ENCODE peak calls at places on chromosomes 2 and 18, in five cellular contexts. E is mammary epithelial cell, I is choroid plexus epithelial cell, Y is breast epithelium, Q is neural progenitor cell. G is an unnamed sample.

GRCh38 chr18:52313213-52313612 is 26.8 kb upstream of the DCC start:
- DNase-seq in E (peak), I (no peak), Y (no peak), Q (no peak), G (no peak)

GRCh38 chr2:3142210-3142609 is 235.4 kb downstream of the EIPR1 start:
- DNase-seq in E (no peak), I (no peak), Y (no peak), Q (no peak), G (no peak)

GRCh38 chr2:97963880-97964279 is 31.9 kb downstream of the TMEM131 start:
- DNase-seq in E (no peak), I (no peak), Y (no peak), Q (no peak), G (no peak)

GRCh38 chr2:144331652-144332355 is 188.1 kb downstream of the ZEB2 start:
- DNase-seq in E (no peak), I (no peak), Y (peak), Q (peak), G (peak)

GRCh38 chr2:10255189-10256030 is 47.3 kb upstream of the HPCAL1 start:
- DNase-seq in E (no peak), I (no peak), Y (no peak), Q (no peak), G (no peak)

GRCh38 chr2:124582387-124582786 is 557.3 kb downstream of the CNTNAP5 start:
- DNase-seq in E (no peak), I (no peak), Y (no peak), Q (no peak), G (no peak)

GRCh38 chr2:223580951-223581350 is 21.2 kb downstream of the SCG2 start:
- DNase-seq in E (no peak), I (peak), Y (no peak), Q (peak), G (no peak)

GRCh38 chr2:120939595-120940318 is 204.1 kb downstream of the GLI2 start:
- DNase-seq in E (peak), I (peak), Y (no peak), Q (no peak), G (no peak)

GRCh38 chr2:239908308-239908707 is 116.8 kb downstream of the NDUFA10 start:
- DNase-seq in E (no peak), I (no peak), Y (no peak), Q (no peak), G (no peak)

GRCh38 chr2:226217191-226217590 is 582.4 kb downstream of the IRS1 start:
- DNase-seq in E (no peak), I (no peak), Y (no peak), Q (no peak), G (no peak)

GRCh38 chr2:9538000-9538507 is 17.6 kb downstream of the ADAM17 start:
- DNase-seq in E (peak), I (peak), Y (no peak), Q (no peak), G (no peak)

GRCh38 chr2:98014379-98014778 is 18.6 kb upstream of the TMEM131 start:
- DNase-seq in E (no peak), I (no peak), Y (no peak), Q (no peak), G (no peak)

GRCh38 chr18:48540329-48541025 is 1.6 kb downstream of the CTIF start:
- DNase-seq in E (peak), I (peak), Y (peak), Q (peak), G (peak)

GRCh38 chr18:46916551-46917107 is 678 bp downstream of the PIAS2 start:
- DNase-seq in E (peak), I (peak), Y (no peak), Q (no peak), G (no peak)

GRCh38 chr2:163919717-163920116 is 183.9 kb upstream of the FIGN start:
- DNase-seq in E (no peak), I (peak), Y (no peak), Q (no peak), G (no peak)

GRCh38 chr2:240595381-240596079 is 9.0 kb downstream of the CAPN10 start:
- DNase-seq in E (no peak), I (peak), Y (peak), Q (peak), G (peak)

GRCh38 chr2:105184420-105184819 is 57.1 kb upstream of the GPR45 start:
- DNase-seq in E (no peak), I (no peak), Y (no peak), Q (no peak), G (no peak)

GRCh38 chr2:46363535-46364170 is 66.4 kb downstream of the EPAS1 start:
- DNase-seq in E (no peak), I (peak), Y (no peak), Q (no peak), G (no peak)

GRCh38 chr2:227888289-227888688 is 16.9 kb downstream of the DAW1 start:
- DNase-seq in E (no peak), I (no peak), Y (no peak), Q (peak), G (no peak)

GRCh38 chr2:98519156-98519555 is 74.5 kb downstream of the INPP4A start:
- DNase-seq in E (no peak), I (peak), Y (no peak), Q (no peak), G (no peak)

GRCh38 chr18:57443247-57443646 is 8.1 kb downstream of the ONECUT2 start:
- DNase-seq in E (no peak), I (no peak), Y (no peak), Q (no peak), G (no peak)

DNA sequence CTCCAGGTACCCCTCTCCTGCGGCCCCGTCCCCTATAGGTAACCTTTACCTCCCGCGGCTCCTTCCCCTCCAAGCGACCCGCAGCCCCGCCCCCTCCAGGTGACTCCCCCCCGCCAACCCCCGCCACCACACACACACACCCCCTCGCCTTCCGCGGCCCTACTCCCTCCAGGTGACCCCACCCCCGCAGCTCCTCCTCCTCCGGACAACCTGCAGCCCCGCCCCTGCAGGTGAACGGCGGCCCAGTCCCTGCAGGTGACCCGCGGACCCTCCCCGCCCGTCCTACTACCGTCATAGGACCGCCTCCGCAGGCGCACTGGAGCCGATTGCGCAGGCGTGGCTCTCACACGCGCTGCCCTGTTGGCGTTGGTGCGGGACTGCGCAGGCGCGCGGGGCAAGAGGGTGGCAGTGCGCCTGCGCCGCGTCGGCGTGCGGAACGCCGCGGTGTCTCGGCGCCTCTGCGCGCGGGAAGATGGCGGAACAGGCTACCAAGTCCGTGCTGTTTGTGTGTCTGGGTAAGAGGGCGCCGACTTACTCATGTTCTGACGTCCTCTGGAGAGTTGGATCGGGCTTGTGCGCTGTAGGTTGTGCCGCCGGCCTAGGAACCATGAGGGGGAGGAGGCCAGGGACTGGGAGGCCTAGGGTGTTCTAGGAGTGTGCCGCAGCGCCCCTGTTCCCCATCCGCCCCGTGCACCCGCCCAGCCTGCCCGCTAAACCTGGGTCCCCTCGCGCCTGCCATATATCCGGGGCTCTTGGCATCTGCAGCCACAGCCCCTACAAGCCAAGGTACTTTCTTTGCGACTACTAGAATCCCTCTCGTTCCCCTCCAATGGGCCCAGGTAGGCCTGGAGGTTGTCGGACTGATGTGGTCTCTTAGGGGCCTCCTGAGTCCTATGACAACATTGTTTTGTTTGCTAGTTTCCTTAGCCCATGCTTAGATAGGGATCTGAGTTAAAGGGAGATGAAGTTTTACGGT is at the start of gene ACP1:
- DNase-seq in E (peak), I (peak), Y (peak), Q (peak), G (peak)
- TF ChIP-seq CTCF in E (no peak), I (peak), Y (no peak), Q (no peak), G (no peak)

GRCh38 chr2:152477347-152478092 is 142.5 kb downstream of the FMNL2 start:
- DNase-seq in E (no peak), I (no peak), Y (no peak), Q (no peak), G (no peak)

GRCh38 chr2:152473151-152473857 is 138.3 kb downstream of the FMNL2 start:
- DNase-seq in E (no peak), I (no peak), Y (no peak), Q (no peak), G (no peak)

GRCh38 chr2:152472524-152472923 is 137.6 kb downstream of the FMNL2 start:
- DNase-seq in E (no peak), I (no peak), Y (no peak), Q (no peak), G (no peak)

GRCh38 chr2:152471499-152471898 is 136.5 kb downstream of the FMNL2 start:
- DNase-seq in E (no peak), I (peak), Y (no peak), Q (no peak), G (no peak)

DNA sequence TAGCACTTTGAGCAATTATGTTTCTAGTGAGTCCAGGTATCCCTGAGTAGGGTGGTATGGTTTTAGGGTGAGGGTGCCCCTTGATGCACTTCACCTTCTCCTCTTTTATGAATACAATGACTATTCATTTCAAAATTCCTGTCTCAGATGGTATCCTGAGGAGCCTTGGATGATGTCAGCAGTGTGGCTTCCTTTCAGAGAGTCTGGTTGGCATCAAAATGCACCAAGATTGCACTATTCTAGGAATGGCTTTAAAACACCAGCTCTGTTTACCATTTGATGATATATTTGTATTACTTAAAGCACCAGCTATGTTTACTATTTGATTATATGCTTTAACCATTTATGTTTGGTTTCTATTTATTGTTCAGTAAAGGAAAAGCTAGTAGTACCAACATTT is 141.0 kb downstream of the FMNL2 start:
- DNase-seq in E (no peak), I (no peak), Y (no peak), Q (no peak), G (no peak)
- TF ChIP-seq CTCF in E (no peak), I (no peak), Y (no peak), Q (no peak), G (no peak)

GRCh38 chr2:76870011-76870410 is 652.2 kb downstream of the LRRTM4 start:
- DNase-seq in E (no peak), I (peak), Y (no peak), Q (no peak), G (no peak)
- TF ChIP-seq CTCF in E (no peak), I (peak), Y (no peak), Q (no peak), G (no peak)

DNA sequence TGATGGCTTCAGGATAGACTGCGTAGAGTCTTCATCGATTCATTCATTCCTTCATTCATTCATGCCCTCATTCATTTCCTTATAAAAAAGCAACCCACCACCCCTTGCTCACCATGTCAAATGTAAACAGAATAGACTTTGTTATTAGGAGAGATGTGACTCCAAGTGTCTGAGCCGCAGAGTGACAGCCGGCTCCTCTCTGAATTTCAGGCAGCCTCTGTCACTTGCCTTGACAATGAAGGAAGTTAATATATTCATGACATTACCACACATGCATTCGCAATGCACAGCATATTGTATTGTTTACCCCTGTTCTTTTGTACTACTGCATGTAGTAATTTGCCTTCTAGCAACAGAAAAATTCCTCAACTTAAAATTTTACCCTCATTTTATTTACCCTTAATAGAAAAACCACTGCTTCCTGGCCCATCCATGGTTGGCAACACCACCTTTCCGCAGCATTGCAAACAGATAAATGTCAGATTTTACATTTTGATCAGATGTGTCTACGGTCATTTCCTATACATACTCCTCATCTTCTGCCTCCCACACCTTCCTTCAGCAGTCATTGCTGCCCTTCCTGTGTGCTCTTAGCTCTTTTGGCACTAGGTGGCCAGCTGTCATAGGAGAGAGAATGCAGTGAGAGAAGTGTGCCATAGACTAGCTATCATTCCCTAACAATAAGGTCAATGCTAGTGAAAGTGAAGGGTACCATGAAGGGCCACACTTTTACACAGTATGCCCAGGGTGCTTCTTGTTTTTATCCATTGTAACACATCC is 1090.8 kb downstream of the BCL11A start:
- DNase-seq in E (no peak), I (no peak), Y (no peak), Q (no peak), G (no peak)
- TF ChIP-seq CTCF in E (no peak), I (no peak), Y (no peak), Q (peak), G (no peak)

GRCh38 chr2:16741508-16741907 is 75.9 kb upstream of the CYRIA start:
- DNase-seq in E (no peak), I (no peak), Y (no peak), Q (no peak), G (no peak)
- TF ChIP-seq CTCF in E (no peak), I (no peak), Y (no peak), Q (no peak), G (no peak)

GRCh38 chr2:134490535-134490934 is 228.3 kb downstream of the TMEM163 start:
- DNase-seq in E (no peak), I (no peak), Y (no peak), Q (no peak), G (no peak)

GRCh38 chr2:134489732-134490384 is 228.9 kb downstream of the TMEM163 start:
- DNase-seq in E (no peak), I (no peak), Y (no peak), Q (no peak), G (no peak)

GRCh38 chr2:134491022-134491421 is 227.8 kb downstream of the TMEM163 start:
- DNase-seq in E (no peak), I (no peak), Y (no peak), Q (no peak), G (no peak)

GRCh38 chr2:134493797-134494196 is 225.0 kb downstream of the TMEM163 start:
- DNase-seq in E (no peak), I (no peak), Y (no peak), Q (no peak), G (no peak)

GRCh38 chr2:134491796-134492441 is 226.9 kb downstream of the TMEM163 start:
- DNase-seq in E (peak), I (no peak), Y (no peak), Q (no peak), G (no peak)
- TF ChIP-seq CTCF in E (peak), I (no peak), Y (no peak), Q (no peak), G (no peak)

DNA sequence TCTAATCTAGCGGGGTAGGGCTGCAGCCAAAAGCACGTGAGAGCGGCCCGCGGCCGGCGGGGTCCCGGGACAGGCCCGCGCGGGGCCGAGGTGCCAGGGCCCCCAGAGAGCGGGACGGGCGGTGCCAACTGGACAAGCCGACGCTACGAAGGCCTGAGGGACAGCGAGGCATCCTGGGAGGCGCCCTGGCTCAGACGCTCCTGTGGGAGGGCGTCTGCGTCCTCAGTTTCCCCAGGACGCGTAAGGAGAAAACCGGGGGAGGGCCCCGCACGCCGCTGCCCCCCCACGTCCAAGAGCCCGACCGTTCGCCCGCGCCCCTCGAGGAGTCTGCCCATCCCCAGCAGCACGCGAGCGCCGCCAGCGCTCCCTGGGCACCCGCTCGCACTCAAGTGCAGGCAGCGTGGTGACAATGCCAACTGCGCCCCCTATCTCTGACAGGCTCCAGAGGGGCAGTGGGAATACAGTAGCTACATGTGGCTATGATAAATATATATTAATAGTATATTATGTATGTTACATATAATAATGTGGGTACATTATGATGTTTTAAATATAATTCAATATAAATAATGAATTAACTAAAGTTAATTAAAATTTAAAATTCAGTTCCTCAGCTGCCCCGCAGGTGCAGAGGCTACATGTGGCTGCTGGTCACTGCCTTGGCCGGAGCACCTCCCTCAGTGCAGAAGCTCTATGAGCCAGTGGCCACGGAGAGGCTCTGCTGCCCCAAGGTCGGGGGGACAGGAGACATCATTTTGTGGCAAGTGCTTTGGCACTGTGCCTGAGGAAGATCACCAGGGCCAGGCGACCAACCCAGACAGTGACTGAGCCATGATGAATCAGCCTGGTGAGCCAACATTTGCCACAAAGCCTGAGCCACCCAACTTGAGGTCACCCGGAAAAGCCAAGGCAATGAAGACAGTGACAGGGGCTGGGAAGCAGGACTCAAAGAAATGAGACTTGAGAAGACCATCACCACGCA is 5.5 kb upstream of the SFT2D3 start:
- DNase-seq in E (peak), I (peak), Y (no peak), Q (peak), G (peak)
- TF ChIP-seq CTCF in E (no peak), I (peak), Y (peak), Q (peak), G (peak)

GRCh38 chr2:172783091-172783898 is 47.6 kb downstream of the RAPGEF4 start:
- DNase-seq in E (peak), I (peak), Y (no peak), Q (peak), G (peak)
- TF ChIP-seq CTCF in E (no peak), I (peak), Y (no peak), Q (peak), G (no peak)